ENCODE peak calls at places on chromosomes 1 and 21, in ten cellular contexts. B is mammary epithelial cell; T is fibroblast of lung; R is CD8-positive, alpha-beta memory T cell; W is upper lobe of right lung; J is left ventricle myocardium inferior; D is endodermal cell; A is ovary; Y is heart right ventricle; N is lower lobe of right lung. Z is an unnamed sample.

GRCh38 chr1:10113501-10113900 is 80.7 kb downstream of the UBE4B start:
- DNase-seq in J (no peak), D (no peak), T (no peak), A (no peak), Y (no peak), R (no peak), N (no peak), B (no peak), W (no peak), Z (no peak)

GRCh38 chr21:42905195-42905594 is 12.1 kb downstream of the NDUFV3 start:
- DNase-seq in T (no peak), D (no peak), Y (no peak), A (no peak), J (no peak), B (no peak), N (no peak), W (no peak), R (no peak), Z (no peak)

GRCh38 chr1:168045311-168045710 is 91.4 kb downstream of the GPR161 start:
- DNase-seq in R (no peak), W (no peak), N (no peak), T (no peak), J (no peak), A (no peak), D (no peak), B (no peak), Y (no peak), Z (no peak)

GRCh38 chr1:59506952-59507351 is 210.1 kb downstream of the FGGY start:
- DNase-seq in B (no peak), D (no peak), W (no peak), A (no peak), T (peak; percentile 67), R (no peak), J (no peak), N (peak; percentile 61), Y (no peak), Z (no peak)

GRCh38 chr1:47738560-47739182 is 258.5 kb downstream of the TRABD2B start:
- DNase-seq in T (peak; percentile 34), D (peak; percentile 92), J (peak; percentile 31), W (no peak), N (no peak), B (peak; percentile 32), A (no peak), Y (peak; percentile 55), R (no peak), Z (peak; percentile 46)

GRCh38 chr1:119758584-119758983 is 10.1 kb downstream of the HMGCS2 start:
- DNase-seq in Y (no peak), D (no peak), N (no peak), W (no peak), A (no peak), T (no peak), J (no peak), B (no peak), R (no peak), Z (no peak)

GRCh38 chr1:209648931-209649776 is 3.1 kb downstream of the LAMB3 start:
- DNase-seq in N (no peak), B (peak; percentile 81), D (no peak), T (peak; percentile 97), R (no peak), W (no peak), A (no peak), J (no peak), Y (no peak), Z (no peak)

GRCh38 chr1:87715471-87715870 is 386.8 kb downstream of the LMO4 start:
- DNase-seq in T (no peak), J (no peak), W (no peak), D (no peak), B (no peak), R (no peak), A (no peak), Y (no peak), N (no peak), Z (no peak)

GRCh38 chr1:9606948-9607347 is 18.2 kb downstream of the TMEM201 start:
- DNase-seq in N (no peak), B (no peak), J (peak; percentile 50), A (no peak), Y (no peak), W (no peak), D (no peak), R (peak; percentile 41), T (no peak), Z (no peak)

GRCh38 chr1:115642168-115643072 is 650 bp downstream of the VANGL1 start:
- DNase-seq in A (peak; percentile 57), Y (peak; percentile 38), W (peak; percentile 74), B (peak; percentile 70), J (peak; percentile 43), N (peak; percentile 62), D (peak; percentile 81), T (peak; percentile 23), R (no peak), Z (peak; percentile 62)

GRCh38 chr1:228340686-228341449 is 65.8 kb downstream of the TRIM11 start:
- DNase-seq in J (no peak), B (no peak), N (peak; percentile 41), R (peak; percentile 41), Y (no peak), A (peak; percentile 21), W (no peak), D (peak; percentile 78), T (peak; percentile 3), Z (peak; percentile 21)

GRCh38 chr1:184143449-184143848 is 91.9 kb downstream of the TSEN15 start:
- DNase-seq in R (no peak), B (no peak), J (no peak), W (no peak), N (no peak), A (no peak), D (no peak), Y (no peak), T (peak; percentile 44), Z (peak; percentile 29)

GRCh38 chr1:44033756-44034155 is 2.5 kb upstream of the SLC6A9 start:
- DNase-seq in W (no peak), Y (no peak), T (no peak), R (no peak), D (no peak), N (no peak), A (no peak), B (no peak), J (no peak), Z (no peak)

GRCh38 chr1:68013351-68013750 is 37.1 kb downstream of the DIRAS3 start:
- DNase-seq in D (no peak), N (no peak), W (no peak), Y (no peak), B (no peak), R (no peak), A (no peak), J (no peak), T (no peak), Z (no peak)

GRCh38 chr1:243253211-243253926 is 1.7 kb downstream of the CEP170 start:
- DNase-seq in Y (no peak), J (no peak), B (peak; percentile 17), R (no peak), W (no peak), T (no peak), D (no peak), A (no peak), N (no peak), Z (no peak)

DNA sequence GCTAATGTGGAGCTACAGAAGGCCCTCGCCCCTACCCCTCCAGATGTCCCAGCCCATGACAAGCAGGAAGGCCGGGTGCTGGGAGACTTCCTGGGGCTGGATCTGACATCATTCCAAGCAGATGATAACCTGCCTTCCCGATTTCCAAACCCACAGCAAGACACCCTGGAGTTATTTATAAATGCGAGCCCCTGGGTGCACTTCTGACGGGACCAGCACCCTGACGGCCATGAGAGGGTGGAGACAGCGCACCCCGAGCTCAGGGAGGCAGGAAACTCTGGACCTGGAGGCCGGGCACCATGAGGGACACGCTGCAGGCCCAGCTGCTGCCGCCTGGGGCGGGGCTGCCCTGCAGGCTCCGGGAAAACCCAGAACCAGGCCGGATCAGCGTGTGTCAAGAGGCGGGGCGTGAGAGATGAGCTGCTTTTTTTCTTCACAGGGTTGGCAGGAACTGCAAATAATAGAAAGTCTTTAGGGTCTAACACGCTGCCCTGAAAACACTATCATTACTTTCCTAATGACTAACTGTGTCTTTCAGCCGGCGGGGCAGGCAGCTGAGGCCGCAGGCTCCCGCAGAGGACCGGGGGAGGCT is 2.5 kb upstream of the PCBP3 start:
- DNase-seq in R (no peak), D (peak; percentile 90), A (peak; percentile 59), J (no peak), T (peak; percentile 56), B (no peak), N (no peak), W (no peak), Y (peak; percentile 46), Z (peak; percentile 90)
- H3K4me3 ChIP-seq in R (no peak overlapping the region), D (no peak overlapping the region), A (no peak overlapping the region), J (no peak overlapping the region), T (no peak overlapping the region), B (no peak overlapping the region), N (no peak overlapping the region), W (no peak overlapping the region), Y (no peak overlapping the region), Z (no peak overlapping the region)

GRCh38 chr1:182935716-182936115 is 17.2 kb downstream of the SHCBP1L start:
- DNase-seq in T (no peak), J (no peak), D (no peak), W (no peak), R (no peak), A (no peak), N (no peak), B (no peak), Y (no peak), Z (no peak)
- H3K36me3 ChIP-seq in T (no peaks in the 10 kb centered on the region), J (no peaks in the 10 kb centered on the region), D (no peaks in the 10 kb centered on the region), W (no peaks in the 10 kb centered on the region), R (no peaks in the 10 kb centered on the region), A (no peaks in the 10 kb centered on the region), N (no peaks in the 10 kb centered on the region), B (no peaks in the 10 kb centered on the region), Y (no peaks in the 10 kb centered on the region), Z (no peaks in the 10 kb centered on the region)

DNA sequence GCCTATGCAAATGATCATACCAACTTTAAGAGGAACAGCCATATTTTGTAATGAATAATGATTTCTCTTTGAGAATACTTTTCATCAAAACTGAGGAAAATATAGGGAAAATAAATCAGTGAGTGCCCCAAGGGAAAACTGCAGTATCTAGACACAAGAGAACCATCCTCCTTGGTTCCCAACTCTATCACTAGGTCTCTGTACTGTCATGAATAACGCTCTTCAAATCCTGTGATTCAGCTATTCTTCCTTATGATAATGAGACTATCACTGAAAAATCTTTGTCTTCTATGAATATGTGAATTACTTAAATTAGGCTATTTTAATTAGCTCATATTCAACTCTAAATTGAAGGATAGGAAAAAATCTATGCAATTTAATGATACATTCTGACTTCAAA is 2.3 kb downstream of the OR2L5 start:
- DNase-seq in W (no peak), J (no peak), R (no peak), N (no peak), Y (no peak), A (no peak), T (no peak), B (no peak), D (no peak), Z (no peak)
- H3K9me3 ChIP-seq in W (peaks cover 4% of the 10 kb centered on the region), J (peaks cover 35% of the 10 kb centered on the region), R (no peaks in the 10 kb centered on the region), N (peaks cover 8% of the 10 kb centered on the region), Y (peaks cover 18% of the 10 kb centered on the region), A (no peaks in the 10 kb centered on the region), T (no peaks in the 10 kb centered on the region), B (peaks cover 2% of the 10 kb centered on the region), D (peaks cover 73% of the 10 kb centered on the region), Z (no peaks in the 10 kb centered on the region)

DNA sequence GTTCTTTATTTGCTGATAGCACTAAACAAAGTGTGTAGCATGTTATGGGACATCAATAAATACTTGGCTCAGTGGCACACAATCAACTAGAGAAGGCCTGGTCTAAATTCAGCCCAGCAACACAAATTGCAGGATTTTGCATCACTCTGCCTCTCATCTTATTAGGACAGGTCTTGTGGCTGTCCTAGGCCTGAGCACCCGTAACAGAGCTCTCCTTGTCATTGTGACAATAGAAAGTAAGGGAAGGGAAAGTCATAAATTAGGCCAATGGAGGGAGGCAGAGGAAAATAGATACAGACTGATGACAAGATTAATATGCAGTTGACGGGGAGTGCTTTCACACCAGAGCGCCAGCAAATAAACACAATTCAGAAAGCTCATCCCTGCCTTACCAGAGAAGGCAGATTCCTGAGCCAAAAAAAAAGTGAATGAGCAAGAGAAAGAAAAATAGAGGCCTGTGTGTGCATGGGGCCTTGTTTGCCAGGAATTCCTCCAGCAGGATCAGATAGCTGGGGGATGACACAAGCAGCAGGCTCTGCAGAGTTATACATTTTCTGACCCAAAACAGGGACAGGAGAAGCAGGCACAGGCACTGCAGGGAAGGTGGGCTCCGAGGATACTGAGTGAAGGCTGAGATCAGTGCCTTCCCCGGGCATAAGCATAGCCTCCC is 109.9 kb upstream of the SPAG17 start:
- DNase-seq in B (no peak), R (no peak), Y (no peak), T (no peak), A (no peak), D (no peak), J (no peak), W (no peak), N (no peak), Z (no peak)
- H3K4me3 ChIP-seq in B (no peak overlapping the region), R (no peak overlapping the region), Y (no peak overlapping the region), T (no peak overlapping the region), A (no peak overlapping the region), D (no peak overlapping the region), J (no peak overlapping the region), W (no peak overlapping the region), N (no peak overlapping the region), Z (no peak overlapping the region)

Z was measured in WERI-Rb-1.